ENCODE peak calls at places on chromosomes 2 and 18, in six cellular contexts. E, A, W, N, S and F are unnamed samples.

GRCh38 chr2:147500229-147500628 is 344.6 kb upstream of the ACVR2A start:
- DNase-seq in E (no peak), A (no peak), W (no peak), N (no peak), S (no peak), F (no peak)

GRCh38 chr2:107801498-107801897 is 25.2 kb upstream of the RGPD4 start:
- DNase-seq in E (no peak), A (no peak), W (no peak), N (peak), S (no peak), F (no peak)

GRCh38 chr18:76519156-76519549 is 24.1 kb upstream of the ZNF516 start:
- DNase-seq in E (no peak), A (peak), W (no peak), N (peak), S (no peak), F (peak)

GRCh38 chr18:48139427-48140347 is 209.2 kb upstream of the SMAD2 start:
- DNase-seq in E (no peak), A (no peak), W (no peak), N (peak), S (no peak), F (no peak)

GRCh38 chr2:232873909-232874641 is 4.0 kb downstream of the SNORC start:
- DNase-seq in E (no peak), A (no peak), W (no peak), N (no peak), S (no peak), F (no peak)

GRCh38 chr2:64262068-64262467 is 117.8 kb upstream of the PELI1 start:
- DNase-seq in E (no peak), A (peak), W (no peak), N (no peak), S (no peak), F (no peak)

GRCh38 chr2:28927878-28928277 is 33.4 kb downstream of the WDR43 start:
- DNase-seq in E (no peak), A (no peak), W (no peak), N (no peak), S (no peak), F (no peak)

GRCh38 chr2:239321596-239322413 is 79.0 kb downstream of the HDAC4 start:
- DNase-seq in E (no peak), A (no peak), W (no peak), N (no peak), S (no peak), F (no peak)

GRCh38 chr2:191230174-191230573 is 15.0 kb upstream of the MYO1B start:
- DNase-seq in E (no peak), A (peak), W (no peak), N (no peak), S (no peak), F (no peak)

DNA sequence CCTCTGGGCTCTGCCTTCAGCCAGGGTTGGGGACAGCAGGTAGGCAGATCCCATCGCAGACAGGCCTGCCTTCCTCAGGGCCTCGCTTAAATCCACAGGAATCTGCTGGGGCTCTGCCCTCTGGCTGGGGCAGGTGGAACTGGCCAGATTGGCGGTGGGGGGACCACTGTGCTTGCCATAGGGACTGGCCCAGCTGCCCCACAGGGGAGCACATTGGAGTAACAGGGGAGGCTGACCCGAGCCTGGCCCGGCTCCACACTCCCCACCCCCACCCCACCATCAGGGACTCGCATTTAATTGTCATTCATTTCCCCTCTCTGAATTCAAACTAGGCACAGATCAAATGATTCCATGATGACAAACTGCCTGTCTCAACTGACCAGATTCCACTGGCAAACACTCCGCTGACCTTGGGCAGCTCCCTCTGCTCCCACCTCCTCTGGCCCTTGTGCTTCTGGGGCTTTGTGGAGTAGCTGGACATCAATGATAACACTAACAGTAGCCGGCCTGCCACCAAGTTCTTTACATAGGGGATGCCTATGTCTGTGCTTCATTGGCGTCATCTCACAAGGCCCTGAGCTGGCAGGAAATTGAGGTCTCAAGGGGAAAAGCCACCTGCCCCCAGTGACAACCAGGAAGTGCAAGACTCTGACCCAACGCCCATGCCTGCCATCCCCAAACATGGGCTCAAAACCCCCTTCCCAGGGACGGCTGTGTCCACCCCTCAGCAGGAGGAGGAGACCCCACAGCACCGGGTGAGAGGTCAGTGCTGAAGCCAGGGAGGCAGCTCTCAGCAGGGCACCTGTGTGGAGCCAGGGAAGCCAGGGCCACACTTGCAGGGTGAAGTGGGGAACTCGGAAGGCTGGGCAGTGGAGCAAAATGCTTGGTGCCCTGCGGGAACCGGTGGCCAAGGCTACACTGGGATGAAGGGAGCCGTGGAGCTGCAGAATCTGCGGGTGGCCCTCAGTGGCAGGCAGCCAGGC is 2.1 kb upstream of the B3GNT7 start:
- DNase-seq in E (no peak), A (no peak), W (peak), N (peak), S (no peak), F (no peak)
- TF ChIP-seq CTCF in E (no peak), A (peak), W (no peak), N (peak), S (peak), F (no peak)

GRCh38 chr2:47299555-47299954 is 103.4 kb upstream of the MSH2 start:
- DNase-seq in E (no peak), A (peak), W (no peak), N (no peak), S (peak), F (no peak)
- TF ChIP-seq CTCF in E (no peak), A (no peak), W (no peak), N (no peak), S (no peak), F (no peak)

GRCh38 chr2:138475394-138475793 is 26.2 kb upstream of the SPOPL start:
- DNase-seq in E (no peak), A (no peak), W (no peak), N (no peak), S (no peak), F (no peak)

GRCh38 chr2:138474093-138474834 is 27.3 kb upstream of the SPOPL start:
- DNase-seq in E (no peak), A (peak), W (no peak), N (no peak), S (no peak), F (no peak)

GRCh38 chr2:138476186-138476585 is 25.4 kb upstream of the SPOPL start:
- DNase-seq in E (no peak), A (no peak), W (no peak), N (no peak), S (no peak), F (no peak)

GRCh38 chr2:138470941-138471340 is 30.6 kb upstream of the SPOPL start:
- DNase-seq in E (no peak), A (no peak), W (no peak), N (no peak), S (no peak), F (no peak)

DNA sequence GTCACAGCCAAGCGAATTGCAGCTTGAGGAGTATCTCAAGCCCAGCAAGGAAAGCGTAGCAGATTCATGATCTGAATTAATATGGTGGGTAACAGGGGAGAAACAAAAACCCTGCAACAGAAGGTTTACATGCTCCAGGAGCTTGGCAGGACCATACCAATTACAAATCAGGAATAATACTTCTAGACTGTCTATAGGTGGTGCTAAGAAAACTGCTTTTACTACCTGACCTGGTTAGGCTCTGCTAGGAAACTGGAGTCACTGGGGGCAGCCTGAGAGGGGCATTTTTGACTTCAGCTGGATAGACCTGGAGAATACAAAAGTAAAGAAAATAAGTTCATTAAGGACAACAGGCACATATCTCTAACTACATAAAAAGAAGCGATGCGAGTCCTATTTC is 24.6 kb upstream of the SPOPL start:
- DNase-seq in E (no peak), A (no peak), W (no peak), N (peak), S (no peak), F (no peak)
- TF ChIP-seq CTCF in E (no peak), A (no peak), W (no peak), N (peak), S (no peak), F (no peak)

GRCh38 chr2:59756145-59756544 is 797.3 kb downstream of the BCL11A start:
- DNase-seq in E (no peak), A (no peak), W (no peak), N (no peak), S (no peak), F (no peak)

GRCh38 chr2:59761966-59762365 is 791.5 kb downstream of the BCL11A start:
- DNase-seq in E (no peak), A (no peak), W (no peak), N (no peak), S (no peak), F (no peak)
- TF ChIP-seq CTCF in E (no peak), A (no peak), W (no peak), N (peak), S (no peak), F (no peak)

DNA sequence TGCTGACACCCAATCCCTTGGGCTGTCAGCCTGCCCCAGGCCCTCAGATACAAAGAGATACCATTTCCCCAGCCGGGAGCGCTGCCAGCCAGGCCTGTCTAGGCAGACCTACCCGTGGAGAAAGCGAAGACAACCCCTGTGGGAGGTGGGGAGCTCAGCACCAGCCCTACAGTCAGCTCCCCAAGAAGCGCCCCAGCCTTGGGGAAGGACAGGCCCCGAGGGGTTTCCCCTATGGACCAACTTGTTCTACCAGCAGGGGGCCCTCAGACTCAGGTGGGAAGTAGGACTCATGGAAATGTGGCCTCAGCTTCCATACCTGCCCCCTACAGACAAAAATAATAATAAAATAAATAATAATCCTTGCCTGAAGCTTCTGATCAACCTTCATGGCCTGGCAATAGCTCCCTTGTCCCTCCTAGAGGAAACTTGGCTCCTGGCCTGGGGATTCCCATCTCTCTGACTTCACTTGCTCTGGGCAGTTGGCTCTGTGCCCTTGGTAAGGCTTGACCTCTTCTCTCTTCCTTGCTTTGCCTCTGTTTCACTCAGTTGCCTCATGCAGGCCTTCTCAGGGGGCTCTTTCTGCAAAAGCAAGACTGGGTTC is 7.0 kb downstream of the SLC35F6 start:
- DNase-seq in E (peak), A (peak), W (peak), N (peak), S (peak), F (peak)
- TF ChIP-seq CTCF in E (peak), A (peak), W (no peak), N (peak), S (peak), F (peak)

GRCh38 chr2:161414385-161415040 is 1.6 kb upstream of the TBR1 start:
- DNase-seq in E (no peak), A (peak), W (peak), N (peak), S (no peak), F (peak)
- TF ChIP-seq CTCF in E (no peak), A (no peak), W (no peak), N (peak), S (peak), F (no peak)

DNA sequence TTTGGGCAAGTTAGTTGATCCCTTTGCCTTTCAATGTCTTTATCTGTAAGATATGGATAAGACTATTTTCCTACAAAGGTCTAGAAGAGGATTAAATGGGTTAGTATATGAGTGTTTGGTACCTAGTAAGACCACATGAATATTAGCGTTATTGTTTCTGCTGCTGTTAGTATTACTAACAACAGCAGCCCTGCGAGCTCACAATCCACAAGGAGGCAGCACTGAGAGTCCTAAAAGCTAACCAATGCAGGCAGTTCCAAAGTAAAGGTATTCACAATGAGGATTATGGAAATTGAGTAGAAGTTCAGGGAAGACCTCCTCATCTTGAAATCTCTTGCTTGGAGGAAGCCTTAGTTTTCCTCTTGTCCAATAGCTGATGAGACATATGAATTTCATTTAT is 248.9 kb downstream of the TDRD15 start:
- DNase-seq in E (no peak), A (no peak), W (peak), N (peak), S (no peak), F (peak)
- TF ChIP-seq CTCF in E (no peak), A (no peak), W (peak), N (peak), S (peak), F (peak)

GRCh38 chr2:10914272-10914693 is 2.5 kb downstream of the KCNF1 start:
- DNase-seq in E (no peak), A (no peak), W (peak), N (peak), S (no peak), F (peak)
- TF ChIP-seq CTCF in E (no peak), A (peak), W (peak), N (peak), S (peak), F (no peak)